ENCODE peak calls at places on chromosomes 16 and 17, in eight cellular contexts. Z is endothelial cell of umbilical vein, R is body of pancreas, T is cardiac muscle cell, L is DND-41, H is fibroblast of lung, U is Peyer's patch, B is lower leg skin. P is an unnamed sample.

GRCh38 chr17:57677301-57677700 is 67.8 kb downstream of the CCDC182 start:
- DNase-seq in U (no peak), R (no peak), B (no peak), Z (no peak), L (peak; percentile 3), H (no peak), T (no peak), P (no peak)

GRCh38 chr16:46974352-46974751 is 878 bp upstream of the DNAJA2 start:
- DNase-seq in U (no peak), R (no peak), L (no peak), T (no peak), B (no peak), Z (no peak), H (peak; percentile 9), P (no peak)

GRCh38 chr17:77393274-77393600 is 252.5 kb downstream of the SEC14L1 start:
- DNase-seq in Z (no peak), B (no peak), R (no peak), H (no peak), U (no peak), T (no peak), L (no peak), P (no peak)

GRCh38 chr16:29807426-29808218 is 1.3 kb downstream of the MAZ start:
- DNase-seq in T (peak; percentile 91), Z (peak; percentile 92), R (peak; percentile 87), U (peak; percentile 89), L (peak; percentile 95), B (peak; percentile 90), H (peak; percentile 96), P (peak; percentile 81)

GRCh38 chr16:53785044-53785443 is 81.1 kb downstream of the FTO start:
- DNase-seq in B (no peak), L (no peak), R (no peak), T (no peak), U (no peak), Z (no peak), H (peak; percentile 56), P (no peak)

GRCh38 chr16:61324044-61324443 is 712.2 kb downstream of the CDH8 start:
- DNase-seq in Z (no peak), R (no peak), H (no peak), L (no peak), U (no peak), T (no peak), B (no peak), P (no peak)

GRCh38 chr16:47180073-47180472 is 36.3 kb upstream of the NETO2 start:
- DNase-seq in B (no peak), T (no peak), H (no peak), U (no peak), R (no peak), L (no peak), Z (no peak), P (no peak)

GRCh38 chr16:51146256-51146924 is 4.7 kb downstream of the SALL1 start:
- DNase-seq in B (no peak), Z (no peak), R (no peak), U (no peak), T (peak; percentile 38), H (peak; percentile 71), L (no peak), P (no peak)

GRCh38 chr16:22317001-22317530 is 19.9 kb downstream of the POLR3E start:
- DNase-seq in L (no peak), B (no peak), U (no peak), Z (no peak), H (no peak), T (no peak), R (no peak), P (no peak)

GRCh38 chr17:42548070-42548837 is 4.5 kb upstream of the HSD17B1 start:
- DNase-seq in L (no peak), T (peak; percentile 84), U (peak; percentile 93), H (peak; percentile 54), Z (peak; percentile 52), B (no peak), R (peak; percentile 93), P (no peak)

GRCh38 chr16:29927523-29927905 is 1.5 kb upstream of the KCTD13 start:
- DNase-seq in Z (no peak), L (no peak), H (peak; percentile 16), B (no peak), U (no peak), R (no peak), T (no peak), P (no peak)

GRCh38 chr16:56611281-56611833 is 3.0 kb downstream of the MT2A start:
- DNase-seq in U (peak; percentile 49), R (peak; percentile 72), Z (peak; percentile 45), B (no peak), T (no peak), L (no peak), H (peak; percentile 49), P (no peak)

GRCh38 chr17:57256708-57257112 is 387 bp downstream of the MSI2 start:
- DNase-seq in B (no peak), R (peak; percentile 47), T (peak; percentile 62), U (no peak), H (peak; percentile 23), Z (peak; percentile 33), L (peak; percentile 69), P (no peak)

GRCh38 chr16:22321340-22322001 is 24.3 kb downstream of the POLR3E start:
- DNase-seq in U (peak; percentile 78), H (peak; percentile 55), R (peak; percentile 78), B (peak; percentile 66), T (peak; percentile 77), L (peak; percentile 52), Z (peak; percentile 81), P (peak; percentile 32)

GRCh38 chr17:36578671-36579070 is 13.0 kb upstream of the DHRS11 start:
- DNase-seq in L (no peak), H (peak; percentile 59), U (no peak), T (no peak), Z (no peak), R (no peak), B (no peak), P (no peak)

GRCh38 chr17:43873815-43874214 is 26.8 kb downstream of the CD300LG start:
- DNase-seq in B (no peak), T (no peak), L (no peak), U (no peak), R (no peak), Z (no peak), H (no peak), P (no peak)

GRCh38 chr16:77077523-77077922 is 113.5 kb upstream of the MON1B start:
- DNase-seq in H (no peak), L (no peak), U (no peak), R (no peak), T (no peak), Z (no peak), B (no peak), P (no peak)

GRCh38 chr17:77493901-77494663 is 353.3 kb downstream of the SEC14L1 start:
- DNase-seq in R (no peak), T (no peak), U (peak; percentile 32), H (no peak), B (no peak), Z (no peak), L (no peak), P (no peak)

DNA sequence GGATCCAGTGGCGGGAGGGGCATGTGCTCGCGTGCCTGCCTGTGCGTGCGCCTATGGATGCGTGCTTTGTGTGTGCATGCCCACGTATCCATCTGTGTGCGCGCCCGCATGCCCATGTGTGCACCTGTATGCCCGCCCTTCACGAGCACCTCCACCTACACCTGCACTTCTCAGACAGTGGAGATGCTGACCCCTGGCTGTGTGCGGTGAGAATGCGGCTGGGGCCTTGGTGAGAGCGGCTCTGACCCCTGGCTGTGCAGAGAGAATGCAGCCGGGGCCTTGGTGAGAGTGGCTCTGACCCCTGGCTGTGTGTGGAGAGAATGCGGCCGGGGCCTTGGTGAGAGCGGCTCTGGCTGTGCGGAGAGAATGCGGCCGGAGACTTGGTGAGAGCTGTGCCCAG is 33.9 kb downstream of the AXIN1 start:
- DNase-seq in H (no peak), Z (no peak), U (no peak), R (no peak), B (no peak), L (no peak), T (peak; percentile 40), P (no peak)
- TF ChIP-seq CTCF in H (no peak), Z (peak; percentile 5), U (no peak), R (no peak), B (no peak), L (peak; percentile 47), T (no peak), P (no peak)

DNA sequence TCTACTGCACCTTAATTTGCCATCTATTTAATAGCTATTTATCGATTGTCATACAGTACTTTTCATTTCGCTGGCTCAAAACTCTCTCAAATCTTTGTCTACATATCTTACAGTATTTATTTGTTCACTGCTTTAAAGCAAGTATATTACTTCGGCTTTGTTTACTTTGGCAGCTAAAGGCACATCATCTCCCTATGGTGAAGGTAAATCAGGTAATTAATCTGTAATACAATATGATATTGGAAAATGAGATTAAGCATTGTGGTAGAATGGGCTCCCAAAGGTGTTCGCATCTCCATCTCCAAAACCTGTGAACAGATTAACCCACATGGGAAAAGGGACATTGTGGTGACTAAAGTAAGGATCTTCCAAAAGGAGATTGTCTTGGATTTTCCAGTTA is 6.5 kb downstream of the TMEM170A start:
- DNase-seq in L (no peak), Z (no peak), H (no peak), T (no peak), B (no peak), R (no peak), U (no peak), P (no peak)
- H3K4me3 ChIP-seq in L (no peak overlapping the region), Z (no peak overlapping the region), H (no peak overlapping the region), T (no peak overlapping the region), B (no peak overlapping the region), R (no peak overlapping the region), U (no peak overlapping the region), P (no peak overlapping the region)

DNA sequence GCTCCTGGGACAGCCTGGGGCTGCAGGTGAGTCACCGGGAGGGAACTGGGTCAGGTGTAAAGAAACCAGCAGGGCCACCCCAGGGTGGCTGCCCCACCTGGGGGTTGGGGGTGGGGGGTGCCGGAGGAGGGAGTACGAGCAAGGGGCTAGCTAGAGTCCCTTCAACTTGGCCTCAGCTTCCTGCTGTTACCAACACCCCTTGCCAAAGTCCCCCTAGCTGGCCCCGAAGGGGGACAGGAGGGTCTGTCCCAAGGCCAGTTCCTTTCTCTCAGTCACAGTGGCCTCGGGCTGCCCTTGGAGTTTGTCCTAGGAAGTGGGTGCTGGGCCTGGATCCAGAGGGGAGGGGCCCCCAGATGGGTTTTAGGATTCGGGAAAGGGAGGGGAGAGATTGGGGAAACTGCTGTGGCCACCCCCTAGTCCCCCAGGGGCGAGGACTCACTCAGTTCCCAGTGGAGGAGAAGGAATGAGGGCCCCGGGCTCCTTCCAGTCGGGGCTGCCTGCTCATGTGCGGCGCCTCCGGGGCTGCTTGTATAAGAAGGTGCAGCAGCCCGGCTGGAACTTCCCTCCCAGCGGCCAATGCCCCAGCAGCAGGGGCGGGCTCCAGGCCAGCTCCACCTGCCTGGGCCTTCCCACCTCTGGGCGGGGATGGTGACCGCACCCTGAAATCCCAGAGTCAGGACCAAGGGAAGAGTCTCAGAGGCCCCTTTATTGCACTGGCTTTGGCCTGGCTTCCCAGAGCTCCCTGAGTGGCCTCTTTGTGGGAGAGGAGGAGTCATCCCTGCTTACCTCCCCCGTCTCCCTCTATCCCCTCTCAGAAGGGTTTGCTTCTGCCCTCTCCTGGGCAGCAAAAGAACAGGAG is 7.3 kb downstream of the ARHGAP27 start:
- DNase-seq in U (peak; percentile 95), B (peak; percentile 59), T (peak; percentile 78), R (peak; percentile 87), L (no peak), Z (no peak), H (peak; percentile 62), P (peak; percentile 10)
- TF ChIP-seq CTCF in U (peak; percentile 65), B (no peak), T (peak; percentile 55), R (peak; percentile 36), L (peak; percentile 30), Z (peak; percentile 32), H (no peak), P (peak; percentile 54)

DNA sequence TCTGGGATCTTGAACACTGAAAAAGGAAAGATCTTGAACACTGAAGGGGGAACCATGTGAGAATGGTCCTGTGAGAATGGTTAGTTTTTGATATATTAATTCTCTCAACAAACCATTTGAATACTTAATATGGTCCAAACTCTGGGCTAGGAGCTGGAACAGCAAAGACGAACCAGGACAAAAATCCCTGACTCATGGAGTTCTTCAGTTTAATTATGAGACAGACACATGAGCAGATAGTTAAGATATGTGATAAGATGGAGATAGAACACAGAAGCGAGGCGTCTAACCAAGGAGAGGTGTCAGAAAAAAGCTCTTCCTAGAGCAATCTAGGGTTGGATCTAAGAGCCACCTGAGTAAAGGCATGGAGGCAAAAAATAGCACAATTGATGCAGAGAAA is 1.6 kb downstream of the CKLF start:
- DNase-seq in B (no peak), R (no peak), Z (no peak), T (no peak), U (no peak), H (no peak), L (no peak), P (no peak)
- H3K4me3 ChIP-seq in B (no peak overlapping the region), R (no peak overlapping the region), Z (no peak overlapping the region), T (no peak overlapping the region), U (peak overlapping the region; percentile 83), H (no peak overlapping the region), L (peak overlapping the region; percentile 86), P (no peak overlapping the region)

P was measured in AG09309.